ENCODE peak calls at places on chromosomes 7 and 10, in five cellular contexts. H, L, F, D and V are unnamed samples.
A peak's percentile ranks its signal among the peaks of the same experiment; 100 is the strongest.

GRCh38 chr7:55533050-55533728 is 39.1 kb downstream of the VOPP1 start:
- DNase-seq in H (no peak), L (no peak), F (no peak), D (peak; percentile 98), V (no peak)

GRCh38 chr10:69215405-69216176 is 4.5 kb upstream of the HKDC1 start:
- DNase-seq in H (no peak), L (no peak), F (no peak), D (no peak), V (no peak)

GRCh38 chr10:44180321-44181154 is 204.4 kb downstream of the CXCL12 start:
- DNase-seq in H (no peak), L (no peak), F (no peak), D (no peak), V (no peak)

GRCh38 chr7:1994931-1995330 is 237.8 kb downstream of the MAD1L1 start:
- DNase-seq in H (no peak), L (no peak), F (no peak), D (no peak), V (no peak)

GRCh38 chr7:90625562-90625961 is 29.4 kb downstream of the CDK14 start:
- DNase-seq in H (peak; percentile 49), L (no peak), F (no peak), D (no peak), V (no peak)

GRCh38 chr10:44292390-44293002 is 92.4 kb downstream of the CXCL12 start:
- DNase-seq in H (no peak), L (no peak), F (no peak), D (no peak), V (no peak)

GRCh38 chr10:80619036-80619435 is 81.3 kb downstream of the SH2D4B start:
- DNase-seq in H (no peak), L (no peak), F (no peak), D (no peak), V (no peak)

GRCh38 chr7:124896001-124896400 is 33.6 kb downstream of the POT1 start:
- DNase-seq in H (no peak), L (no peak), F (no peak), D (no peak), V (no peak)

GRCh38 chr7:92685146-92686042 is 95.2 kb upstream of the FAM133B start:
- DNase-seq in H (no peak), L (no peak), F (no peak), D (no peak), V (no peak)

GRCh38 chr7:26428571-26428970 is 136.9 kb downstream of the SNX10 start:
- DNase-seq in H (no peak), L (no peak), F (no peak), D (no peak), V (no peak)

GRCh38 chr10:16989826-16990293 is 139.8 kb downstream of the CUBN start:
- DNase-seq in H (no peak), L (no peak), F (no peak), D (no peak), V (no peak)

GRCh38 chr10:132704008-132704814 is 81.7 kb downstream of the NKX6-2 start:
- DNase-seq in H (no peak), L (no peak), F (no peak), D (no peak), V (no peak)

GRCh38 chr10:77699080-77699645 is 61.6 kb upstream of the KCNMA1 start:
- DNase-seq in H (no peak), L (no peak), F (no peak), D (no peak), V (no peak)

GRCh38 chr10:42783181-42783549 is 570 bp downstream of the BMS1 start:
- DNase-seq in H (no peak), L (peak; percentile 31), F (peak; percentile 16), D (no peak), V (no peak)

GRCh38 chr7:121180436-121181063 is 148.2 kb upstream of the WNT16 start:
- DNase-seq in H (no peak), L (no peak), F (no peak), D (peak; percentile 79), V (no peak)

GRCh38 chr10:119022846-119023552 is 6.5 kb upstream of the NANOS1 start:
- DNase-seq in H (peak; percentile 80), L (no peak), F (no peak), D (no peak), V (no peak)

GRCh38 chr10:110324805-110325280 is 20.1 kb upstream of the SMNDC1 start:
- DNase-seq in H (no peak), L (no peak), F (no peak), D (peak; percentile 65), V (no peak)

GRCh38 chr7:141354251-141354650 is 197.0 kb upstream of the AGK start:
- DNase-seq in H (no peak), L (no peak), F (no peak), D (no peak), V (no peak)

GRCh38 chr10:2137549-2138174 is 400.3 kb upstream of the ADARB2 start:
- DNase-seq in H (no peak), L (peak; percentile 11), F (peak; percentile 8), D (no peak), V (no peak)

GRCh38 chr10:127910464-127910770 is 3.5 kb downstream of the PTPRE start:
- DNase-seq in H (no peak), L (no peak), F (no peak), D (no peak), V (no peak)

GRCh38 chr7:43649755-43650274 is 66.9 kb downstream of the STK17A start:
- DNase-seq in H (no peak), L (no peak), F (no peak), D (peak; percentile 97), V (no peak)

GRCh38 chr10:73366381-73367298 is 8.0 kb upstream of the CFAP70 start:
- DNase-seq in H (no peak), L (peak; percentile 63), F (no peak), D (no peak), V (no peak)

GRCh38 chr7:104207731-104208420 is at the start of gene ORC5:
- DNase-seq in H (peak; percentile 96), L (peak; percentile 94), F (peak; percentile 65), D (peak; percentile 44), V (peak; percentile 53)

GRCh38 chr10:121312582-121312981 is 285.7 kb downstream of the FGFR2 start:
- DNase-seq in H (peak; percentile 27), L (no peak), F (no peak), D (no peak), V (no peak)

GRCh38 chr10:114668375-114669080 is 10.5 kb upstream of the ABLIM1 start:
- DNase-seq in H (no peak), L (no peak), F (no peak), D (no peak), V (no peak)

GRCh38 chr7:127514499-127514898 is 70.9 kb downstream of the GCC1 start:
- DNase-seq in H (peak; percentile 68), L (peak; percentile 44), F (peak; percentile 23), D (no peak), V (peak; percentile 29)

GRCh38 chr7:92987095-92987494 is 130.7 kb downstream of the SAMD9 start:
- DNase-seq in H (no peak), L (no peak), F (no peak), D (no peak), V (no peak)

GRCh38 chr10:126021833-126022500 is 125.6 kb downstream of the FANK1 start:
- DNase-seq in H (no peak), L (no peak), F (no peak), D (no peak), V (no peak)

GRCh38 chr10:129963076-129963830 is 821 bp downstream of the EBF3 start:
- DNase-seq in H (peak; percentile 64), L (no peak), F (no peak), D (no peak), V (no peak)

GRCh38 chr7:45028920-45029344 is 28.9 kb downstream of the CCM2 start:
- DNase-seq in H (no peak), L (no peak), F (no peak), D (no peak), V (no peak)
- H3K4me3 ChIP-seq in H (no peak overlapping the region), L (no peak overlapping the region), F (no peak overlapping the region), D (peak overlapping the region; percentile 58), V (no peak overlapping the region)

DNA sequence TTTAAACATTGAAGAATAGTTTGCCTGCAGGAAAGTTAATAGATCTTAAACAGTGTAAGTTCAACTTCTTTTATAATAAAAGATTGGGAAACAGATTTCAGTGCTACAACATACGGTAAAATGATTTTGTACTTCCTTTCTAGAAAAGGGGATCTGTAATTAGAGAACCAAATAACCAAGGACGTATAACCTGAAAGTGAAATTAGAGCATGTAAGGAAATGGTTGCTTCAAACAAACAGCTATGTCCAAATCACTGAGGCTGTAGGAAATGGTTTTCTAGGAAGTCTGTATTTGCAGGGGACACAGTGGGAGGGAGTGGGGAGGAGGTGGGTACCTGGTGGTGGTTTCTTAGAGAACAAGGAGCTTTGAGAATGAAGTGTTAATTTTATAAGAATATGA is 57.9 kb upstream of the EXOC6 start:
- DNase-seq in H (no peak), L (no peak), F (no peak), D (no peak), V (no peak)
- TF ChIP-seq ZBTB33 in H (no peak), L (no peak), F (no peak), D (no peak), V (no peak)

GRCh38 chr7:27670177-27670576 is 7.5 kb upstream of the HIBADH start:
- DNase-seq in H (no peak), L (peak; percentile 15), F (no peak), D (no peak), V (no peak)
- H3K4me3 ChIP-seq in H (no peak overlapping the region), L (no peak overlapping the region), F (no peak overlapping the region), D (no peak overlapping the region), V (no peak overlapping the region)

GRCh38 chr10:46028584-46029570 is 1.5 kb downstream of the NCOA4 start:
- DNase-seq in H (peak; percentile 62), L (peak; percentile 56), F (peak; percentile 95), D (no peak), V (peak; percentile 71)
- TF ChIP-seq ZBTB33 in H (no peak), L (no peak), F (no peak), D (no peak), V (no peak)

GRCh38 chr7:131556055-131556911 is at the start of gene PODXL:
- DNase-seq in H (peak; percentile 99), L (peak; percentile 95), F (no peak), D (no peak), V (no peak)

GRCh38 chr7:131556912-131557457 is 557 bp upstream of the PODXL start:
- DNase-seq in H (no peak), L (no peak), F (no peak), D (no peak), V (no peak)

GRCh38 chr7:131553906-131554305 is 2.5 kb downstream of the PODXL start:
- DNase-seq in H (no peak), L (no peak), F (no peak), D (no peak), V (no peak)

GRCh38 chr7:131555565-131556054 is 818 bp downstream of the PODXL start:
- DNase-seq in H (no peak), L (no peak), F (no peak), D (no peak), V (no peak)

DNA sequence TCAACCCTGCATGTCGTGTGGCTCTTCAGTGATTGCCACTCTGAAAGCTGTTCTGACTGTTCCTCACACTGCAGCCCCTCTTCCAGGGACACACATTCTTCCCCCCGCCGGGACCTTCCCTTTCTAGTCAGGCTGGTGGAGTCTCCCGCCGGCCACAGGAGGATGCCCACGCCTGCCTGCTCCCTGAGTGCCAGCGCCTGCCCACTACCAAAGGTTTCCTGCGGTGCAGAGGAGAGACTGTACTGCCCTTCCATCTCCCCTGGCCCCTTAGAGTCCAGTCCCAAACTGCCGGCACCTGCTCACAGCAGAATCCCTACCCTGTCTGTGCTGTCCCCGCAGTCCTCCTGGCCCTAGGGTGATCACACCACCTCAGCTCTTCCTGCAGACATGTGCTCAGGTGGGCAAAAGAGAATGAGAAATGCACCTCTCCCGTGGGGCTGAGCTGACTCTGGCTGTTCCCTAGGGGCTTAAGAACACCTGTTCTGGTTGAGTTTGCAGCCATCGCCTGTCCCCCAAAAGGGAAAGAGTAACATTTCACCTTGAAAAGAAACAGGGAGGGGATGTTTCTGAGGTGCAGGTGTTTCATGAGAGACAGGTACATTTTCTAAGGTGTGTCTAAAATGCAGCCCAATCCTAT is 1.4 kb downstream of the PODXL start:
- DNase-seq in H (no peak), L (no peak), F (no peak), D (no peak), V (no peak)
- H3K4me3 ChIP-seq in H (peak overlapping the region; percentile 72), L (no peak overlapping the region), F (no peak overlapping the region), D (no peak overlapping the region), V (peak overlapping the region; percentile 69)